ENCODE peak calls at places on chromosome 7, in four cellular contexts. One of them, this sample, is unnamed.

GRCh38 chr7:113698556-113699220 is 220.1 kb downstream of the PPP1R3A start:
- DNase-seq in breast epithelium: no peak
- DNase-seq in OCI-LY7: peak
- DNase-seq in left ventricle myocardium inferior: no peak
- DNase-seq in this sample: no peak

GRCh38 chr7:91685544-91685943 is 195.0 kb downstream of the MTERF1 start:
- DNase-seq in breast epithelium: no peak
- DNase-seq in OCI-LY7: no peak
- DNase-seq in left ventricle myocardium inferior: no peak
- DNase-seq in this sample: no peak

GRCh38 chr7:124810605-124811004 is 45.0 kb upstream of the GPR37 start:
- DNase-seq in breast epithelium: no peak
- DNase-seq in OCI-LY7: no peak
- DNase-seq in left ventricle myocardium inferior: no peak
- DNase-seq in this sample: no peak

GRCh38 chr7:43902542-43903054 is 3.8 kb downstream of the URGCP start:
- DNase-seq in breast epithelium: no peak
- DNase-seq in OCI-LY7: no peak
- DNase-seq in left ventricle myocardium inferior: no peak
- DNase-seq in this sample: no peak

GRCh38 chr7:30237271-30237695 is 47.1 kb upstream of the ZNRF2 start:
- DNase-seq in breast epithelium: no peak
- DNase-seq in OCI-LY7: peak
- DNase-seq in left ventricle myocardium inferior: no peak
- DNase-seq in this sample: no peak

GRCh38 chr7:44145969-44146897 is 5.1 kb upstream of the MYL7 start:
- DNase-seq in breast epithelium: no peak
- DNase-seq in OCI-LY7: peak
- DNase-seq in left ventricle myocardium inferior: peak
- DNase-seq in this sample: peak

GRCh38 chr7:109757713-109758112 is 1188.0 kb downstream of the DNAJB9 start:
- DNase-seq in breast epithelium: no peak
- DNase-seq in OCI-LY7: no peak
- DNase-seq in left ventricle myocardium inferior: no peak
- DNase-seq in this sample: no peak

GRCh38 chr7:48389977-48390376 is 218.7 kb downstream of the ABCA13 start:
- DNase-seq in breast epithelium: no peak
- DNase-seq in OCI-LY7: no peak
- DNase-seq in left ventricle myocardium inferior: no peak
- DNase-seq in this sample: no peak

GRCh38 chr7:80240265-80241025 is 105.8 kb downstream of the GNAI1 start:
- DNase-seq in breast epithelium: no peak
- DNase-seq in OCI-LY7: no peak
- DNase-seq in left ventricle myocardium inferior: no peak
- DNase-seq in this sample: no peak

GRCh38 chr7:137873524-137873923 is 26.8 kb upstream of the DGKI start:
- DNase-seq in breast epithelium: no peak
- DNase-seq in OCI-LY7: no peak
- DNase-seq in left ventricle myocardium inferior: no peak
- DNase-seq in this sample: no peak

GRCh38 chr7:22452142-22452763 is 47.7 kb downstream of the STEAP1B start:
- DNase-seq in breast epithelium: no peak
- DNase-seq in OCI-LY7: peak
- DNase-seq in left ventricle myocardium inferior: peak
- DNase-seq in this sample: peak

GRCh38 chr7:80386686-80387085 is 125.2 kb downstream of the GNAT3 start:
- DNase-seq in breast epithelium: no peak
- DNase-seq in OCI-LY7: no peak
- DNase-seq in left ventricle myocardium inferior: no peak
- DNase-seq in this sample: no peak

GRCh38 chr7:137694405-137694804 is 152.4 kb downstream of the DGKI start:
- DNase-seq in breast epithelium: no peak
- DNase-seq in OCI-LY7: no peak
- DNase-seq in left ventricle myocardium inferior: no peak
- DNase-seq in this sample: no peak

GRCh38 chr7:22566176-22566575 is 66.2 kb upstream of the STEAP1B start:
- DNase-seq in breast epithelium: no peak
- DNase-seq in OCI-LY7: no peak
- DNase-seq in left ventricle myocardium inferior: no peak
- DNase-seq in this sample: no peak

GRCh38 chr7:137898839-137899681 is 52.3 kb upstream of the DGKI start:
- DNase-seq in breast epithelium: peak
- DNase-seq in OCI-LY7: peak
- DNase-seq in left ventricle myocardium inferior: peak
- DNase-seq in this sample: peak

GRCh38 chr7:35390146-35390545 is 136.2 kb upstream of the TBX20 start:
- DNase-seq in breast epithelium: no peak
- DNase-seq in OCI-LY7: no peak
- DNase-seq in left ventricle myocardium inferior: no peak
- DNase-seq in this sample: no peak

GRCh38 chr7:104241581-104241980 is 33.8 kb upstream of the ORC5 start:
- DNase-seq in breast epithelium: no peak
- DNase-seq in OCI-LY7: no peak
- DNase-seq in left ventricle myocardium inferior: no peak
- DNase-seq in this sample: no peak

GRCh38 chr7:67438174-67438837 is 441.7 kb downstream of the TYW1 start:
- DNase-seq in breast epithelium: no peak
- DNase-seq in OCI-LY7: no peak
- DNase-seq in left ventricle myocardium inferior: no peak
- DNase-seq in this sample: no peak

GRCh38 chr7:134552105-134552504 is 3.2 kb downstream of the AKR1B15 start:
- DNase-seq in breast epithelium: no peak
- DNase-seq in OCI-LY7: no peak
- DNase-seq in left ventricle myocardium inferior: no peak
- DNase-seq in this sample: no peak
- TF ChIP-seq CTCF in breast epithelium: no peak
- TF ChIP-seq CTCF in OCI-LY7: peak
- TF ChIP-seq CTCF in left ventricle myocardium inferior: no peak
- TF ChIP-seq CTCF in this sample: no peak

GRCh38 chr7:15326044-15326644 is 235.7 kb downstream of the AGMO start:
- DNase-seq in breast epithelium: no peak
- DNase-seq in OCI-LY7: peak
- DNase-seq in left ventricle myocardium inferior: no peak
- DNase-seq in this sample: no peak
- TF ChIP-seq CTCF in breast epithelium: no peak
- TF ChIP-seq CTCF in OCI-LY7: peak
- TF ChIP-seq CTCF in left ventricle myocardium inferior: peak
- TF ChIP-seq CTCF in this sample: no peak

GRCh38 chr7:45812946-45813345 is 59.9 kb downstream of the CCDC201 start:
- DNase-seq in breast epithelium: no peak
- DNase-seq in OCI-LY7: no peak
- DNase-seq in left ventricle myocardium inferior: no peak
- DNase-seq in this sample: no peak
- TF ChIP-seq CTCF in breast epithelium: no peak
- TF ChIP-seq CTCF in OCI-LY7: no peak
- TF ChIP-seq CTCF in left ventricle myocardium inferior: no peak
- TF ChIP-seq CTCF in this sample: no peak

DNA sequence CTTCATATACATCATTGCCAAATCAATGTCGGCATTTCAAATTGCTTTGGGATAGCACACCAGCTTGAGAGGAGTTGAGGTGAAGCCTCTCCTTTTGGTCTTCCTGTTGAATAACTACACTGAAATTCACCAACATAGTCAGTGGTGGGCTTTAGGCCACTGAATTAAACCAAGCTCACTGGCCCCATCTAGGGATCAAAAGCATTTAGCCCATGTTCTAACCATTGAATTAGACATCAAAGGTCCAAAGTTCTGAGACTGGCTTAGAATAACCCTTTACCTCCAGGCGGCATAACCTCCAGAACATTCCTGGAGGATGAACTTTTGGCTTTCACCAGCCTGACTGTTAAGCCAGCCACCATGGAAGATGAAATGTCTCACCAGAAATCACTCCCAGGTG is 54.6 kb downstream of the BPGM start:
- DNase-seq in breast epithelium: no peak
- DNase-seq in OCI-LY7: peak
- DNase-seq in left ventricle myocardium inferior: no peak
- DNase-seq in this sample: no peak
- TF ChIP-seq CTCF in breast epithelium: no peak
- TF ChIP-seq CTCF in OCI-LY7: peak
- TF ChIP-seq CTCF in left ventricle myocardium inferior: peak
- TF ChIP-seq CTCF in this sample: no peak